ENCODE peak calls at places on chromosomes 12 and 14, in four cellular contexts. X is lung, I is fibroblast of lung, P is K562. F is an unnamed sample.
A peak's percentile ranks its signal among the peaks of the same experiment; 100 is the strongest.

GRCh38 chr12:5441497-5442236 is 9.8 kb downstream of the NTF3 start:
- DNase-seq in X (no peak), I (no peak), P (no peak), F (no peak)

GRCh38 chr12:131076791-131077747 is 123.4 kb downstream of the ADGRD1 start:
- DNase-seq in P (no peak), I (no peak), X (no peak), F (no peak)

GRCh38 chr14:72745991-72746980 is 147.6 kb downstream of the DPF3 start:
- DNase-seq in P (no peak), I (peak; percentile 91), X (peak; percentile 24), F (no peak)

GRCh38 chr14:94717808-94718207 is 52.1 kb downstream of the GSC start:
- DNase-seq in I (no peak), X (no peak), P (no peak), F (no peak)

GRCh38 chr12:34604631-34605509 is 582.6 kb downstream of the ALG10 start:
- DNase-seq in I (no peak), X (no peak), P (no peak), F (no peak)

GRCh38 chr12:62657363-62657632 is 190.7 kb downstream of the MON2 start:
- DNase-seq in P (no peak), I (no peak), X (no peak), F (no peak)

GRCh38 chr14:94946244-94946643 is 176.3 kb upstream of the GSC start:
- DNase-seq in I (no peak), X (no peak), P (no peak), F (no peak)

GRCh38 chr12:72453079-72453478 is 180.9 kb downstream of the TRHDE start:
- DNase-seq in P (no peak), I (no peak), X (no peak), F (no peak)

GRCh38 chr12:100403446-100403845 is 46.6 kb downstream of the SLC17A8 start:
- DNase-seq in I (peak; percentile 7), X (no peak), P (no peak), F (no peak)

GRCh38 chr14:79417961-79418360 is 793.3 kb downstream of the DIO2 start:
- DNase-seq in P (no peak), I (no peak), X (no peak), F (no peak)

GRCh38 chr12:45200497-45201043 is 15.3 kb upstream of the ANO6 start:
- DNase-seq in I (peak; percentile 55), P (no peak), X (no peak), F (no peak)

GRCh38 chr12:127711108-127711507 is 555.9 kb upstream of the TMEM132C start:
- DNase-seq in P (no peak), I (no peak), X (no peak), F (no peak)

GRCh38 chr12:90004319-90005074 is 295.9 kb upstream of the ATP2B1 start:
- DNase-seq in I (no peak), P (no peak), X (no peak), F (no peak)

GRCh38 chr14:84228702-84229101 is 1301.2 kb upstream of the FLRT2 start:
- DNase-seq in P (no peak), I (peak; percentile 17), X (no peak), F (no peak)

GRCh38 chr14:99271288-99271941 is 582 bp downstream of the BCL11B start:
- DNase-seq in P (no peak), I (no peak), X (no peak), F (no peak)

GRCh38 chr14:97796511-97796910 is 999.3 kb downstream of the VRK1 start:
- DNase-seq in I (no peak), X (no peak), P (no peak), F (no peak)
- H3K27ac ChIP-seq in I (no peak overlapping the region), X (no peak overlapping the region), P (no peak overlapping the region), F (no peak overlapping the region)

GRCh38 chr12:112684742-112685141 is 106.8 kb upstream of the RPH3A start:
- DNase-seq in I (no peak), X (no peak), P (no peak), F (no peak)
- H3K4me1 ChIP-seq in I (no peaks in the 10 kb centered on the region), X (no peaks in the 10 kb centered on the region), P (no peaks in the 10 kb centered on the region), F (no peaks in the 10 kb centered on the region)

GRCh38 chr14:45790293-45790692 is 537.3 kb upstream of the MIS18BP1 start:
- DNase-seq in X (no peak), P (no peak), I (no peak), F (no peak)
- H3K27ac ChIP-seq in X (no peak overlapping the region), P (no peak overlapping the region), I (no peak overlapping the region), F (no peak overlapping the region)

DNA sequence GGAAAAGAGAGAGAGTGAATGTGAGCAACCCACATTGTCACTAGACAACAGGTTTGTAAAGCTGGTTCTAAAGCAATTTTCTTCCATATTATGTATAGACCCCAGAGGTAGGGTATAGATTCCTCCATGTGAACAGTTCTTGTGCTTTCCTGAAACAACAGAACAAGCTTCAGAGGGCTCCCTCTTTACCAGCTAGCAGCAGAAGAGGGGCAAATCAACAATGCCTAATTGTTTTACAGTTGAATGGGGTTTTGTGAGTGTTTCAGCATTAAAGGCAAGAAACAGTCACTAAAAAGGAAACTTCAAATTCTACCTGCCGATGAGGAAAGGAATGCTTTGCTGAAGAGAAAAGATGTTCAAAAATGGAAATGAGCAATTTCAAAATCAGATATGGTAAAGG is 341.2 kb upstream of the KITLG start:
- DNase-seq in X (no peak), P (no peak), I (no peak), F (no peak)
- H3K4me1 ChIP-seq in X (peaks cover 2% of the 10 kb centered on the region), P (no peaks in the 10 kb centered on the region), I (peaks cover 13% of the 10 kb centered on the region), F (no peaks in the 10 kb centered on the region)

GRCh38 chr12:82728710-82729109 is 42.0 kb downstream of the TMTC2 start:
- DNase-seq in P (no peak), I (no peak), X (no peak), F (no peak)

GRCh38 chr12:82725741-82726140 is 39.0 kb downstream of the TMTC2 start:
- DNase-seq in X (no peak), I (no peak), P (no peak), F (no peak)

DNA sequence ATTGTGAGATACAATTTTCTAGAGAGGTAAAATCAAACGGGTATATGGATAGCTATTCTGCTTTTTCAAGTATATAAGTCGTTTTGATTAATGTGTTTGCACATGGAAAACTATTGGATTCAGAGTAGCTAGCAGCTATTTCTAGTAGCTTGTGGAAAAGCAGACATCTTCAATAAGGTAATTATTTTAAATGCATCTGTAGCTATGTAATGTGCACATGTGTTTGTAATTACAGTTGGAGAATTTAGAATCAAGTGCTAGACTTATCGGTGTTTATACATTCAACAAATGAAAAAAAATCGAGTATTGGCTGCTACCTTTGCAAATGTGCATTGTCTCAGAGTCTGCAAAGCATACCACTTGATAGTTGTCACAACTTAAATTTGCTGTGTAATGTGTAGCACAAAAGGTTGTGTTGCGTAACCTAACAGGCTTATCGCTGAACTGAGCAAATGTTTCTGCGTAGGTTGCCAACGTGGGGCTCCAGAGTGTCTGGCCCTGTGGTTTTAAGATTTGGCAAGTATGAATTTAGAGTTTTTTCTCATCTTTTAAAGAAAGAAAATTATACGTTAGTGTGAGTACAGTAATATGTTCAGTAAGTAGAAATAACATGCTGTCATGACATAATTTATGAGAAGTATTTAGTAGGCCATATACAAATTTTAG is 44.3 kb downstream of the TMTC2 start:
- DNase-seq in P (no peak), I (peak; percentile 72), X (no peak), F (no peak)
- H3K27ac ChIP-seq in P (no peak overlapping the region), I (no peak overlapping the region), X (no peak overlapping the region), F (no peak overlapping the region)